ENCODE peak calls at places on chromosomes 3 and 15, in five cellular contexts. One of them, this sample, is unnamed.

GRCh38 chr15:83838763-83839162 is 184.8 kb downstream of the ADAMTSL3 start:
- DNase-seq in psoas muscle: no peak
- DNase-seq in MCF 10A: no peak
- DNase-seq in mucosa of descending colon: no peak
- DNase-seq in T-helper 17 cell: no peak
- DNase-seq in this sample: no peak

GRCh38 chr3:187567741-187568140 is 102.5 kb downstream of the SST start:
- DNase-seq in psoas muscle: no peak
- DNase-seq in MCF 10A: no peak
- DNase-seq in mucosa of descending colon: no peak
- DNase-seq in T-helper 17 cell: no peak
- DNase-seq in this sample: peak; percentile 82

GRCh38 chr15:39195988-39196486 is 384.8 kb upstream of the THBS1 start:
- DNase-seq in psoas muscle: no peak
- DNase-seq in MCF 10A: peak; percentile 99
- DNase-seq in mucosa of descending colon: no peak
- DNase-seq in T-helper 17 cell: no peak
- DNase-seq in this sample: no peak

GRCh38 chr15:67762610-67763368 is 62.5 kb upstream of the SKOR1 start:
- DNase-seq in psoas muscle: no peak
- DNase-seq in MCF 10A: no peak
- DNase-seq in mucosa of descending colon: no peak
- DNase-seq in T-helper 17 cell: no peak
- DNase-seq in this sample: no peak

GRCh38 chr3:121624147-121624852 is 31.1 kb downstream of the FBXO40 start:
- DNase-seq in psoas muscle: no peak
- DNase-seq in MCF 10A: no peak
- DNase-seq in mucosa of descending colon: no peak
- DNase-seq in T-helper 17 cell: no peak
- DNase-seq in this sample: no peak

GRCh38 chr3:3629911-3630310 is 169.3 kb upstream of the LRRN1 start:
- DNase-seq in psoas muscle: no peak
- DNase-seq in MCF 10A: peak; percentile 24
- DNase-seq in mucosa of descending colon: no peak
- DNase-seq in T-helper 17 cell: no peak
- DNase-seq in this sample: no peak

GRCh38 chr3:140103166-140103565 is 168.2 kb downstream of the CLSTN2 start:
- DNase-seq in psoas muscle: no peak
- DNase-seq in MCF 10A: no peak
- DNase-seq in mucosa of descending colon: no peak
- DNase-seq in T-helper 17 cell: no peak
- DNase-seq in this sample: no peak

GRCh38 chr3:122271246-122271898 is 53.7 kb upstream of the CSTA start:
- DNase-seq in psoas muscle: no peak
- DNase-seq in MCF 10A: no peak
- DNase-seq in mucosa of descending colon: no peak
- DNase-seq in T-helper 17 cell: no peak
- DNase-seq in this sample: peak; percentile 51

GRCh38 chr3:129015388-129016105 is 14.4 kb downstream of the EFCC1 start:
- DNase-seq in psoas muscle: no peak
- DNase-seq in MCF 10A: no peak
- DNase-seq in mucosa of descending colon: peak; percentile 70
- DNase-seq in T-helper 17 cell: peak; percentile 20
- DNase-seq in this sample: peak; percentile 45

GRCh38 chr15:29528276-29528675 is 258.7 kb upstream of the NSMCE3 start:
- DNase-seq in psoas muscle: no peak
- DNase-seq in MCF 10A: no peak
- DNase-seq in mucosa of descending colon: no peak
- DNase-seq in T-helper 17 cell: no peak
- DNase-seq in this sample: no peak

GRCh38 chr3:120855665-120856437 is 52.2 kb upstream of the STXBP5L start:
- DNase-seq in psoas muscle: no peak
- DNase-seq in MCF 10A: peak; percentile 78
- DNase-seq in mucosa of descending colon: no peak
- DNase-seq in T-helper 17 cell: no peak
- DNase-seq in this sample: no peak

GRCh38 chr15:62740141-62741004 is 302.2 kb upstream of the TPM1 start:
- DNase-seq in psoas muscle: no peak
- DNase-seq in MCF 10A: no peak
- DNase-seq in mucosa of descending colon: no peak
- DNase-seq in T-helper 17 cell: no peak
- DNase-seq in this sample: no peak

GRCh38 chr3:72601983-72602382 is 246.3 kb downstream of the SHQ1 start:
- DNase-seq in psoas muscle: no peak
- DNase-seq in MCF 10A: no peak
- DNase-seq in mucosa of descending colon: no peak
- DNase-seq in T-helper 17 cell: no peak
- DNase-seq in this sample: no peak

GRCh38 chr3:27171113-27171512 is 198.1 kb downstream of the NEK10 start:
- DNase-seq in psoas muscle: no peak
- DNase-seq in MCF 10A: no peak
- DNase-seq in mucosa of descending colon: no peak
- DNase-seq in T-helper 17 cell: no peak
- DNase-seq in this sample: peak; percentile 80

GRCh38 chr15:83200589-83200988 is 7.0 kb downstream of the HDGFL3 start:
- DNase-seq in psoas muscle: no peak
- DNase-seq in MCF 10A: no peak
- DNase-seq in mucosa of descending colon: no peak
- DNase-seq in T-helper 17 cell: no peak
- DNase-seq in this sample: peak; percentile 11

GRCh38 chr3:36678216-36679013 is 85.9 kb downstream of the DCLK3 start:
- DNase-seq in psoas muscle: no peak
- DNase-seq in MCF 10A: peak; percentile 20
- DNase-seq in mucosa of descending colon: no peak
- DNase-seq in T-helper 17 cell: no peak
- DNase-seq in this sample: peak; percentile 57

GRCh38 chr3:156483961-156484787 is 70.7 kb downstream of the SSR3 start:
- DNase-seq in psoas muscle: no peak
- DNase-seq in MCF 10A: peak; percentile 50
- DNase-seq in mucosa of descending colon: no peak
- DNase-seq in T-helper 17 cell: no peak
- DNase-seq in this sample: peak; percentile 77

GRCh38 chr3:33869977-33870376 is 71.5 kb downstream of the PDCD6IP start:
- DNase-seq in psoas muscle: no peak
- DNase-seq in MCF 10A: no peak
- DNase-seq in mucosa of descending colon: no peak
- DNase-seq in T-helper 17 cell: no peak
- DNase-seq in this sample: no peak

GRCh38 chr15:71103102-71103676 is 12.1 kb upstream of the THSD4 start:
- DNase-seq in psoas muscle: no peak
- DNase-seq in MCF 10A: peak; percentile 64
- DNase-seq in mucosa of descending colon: no peak
- DNase-seq in T-helper 17 cell: no peak
- DNase-seq in this sample: peak; percentile 54

GRCh38 chr3:14218355-14218754 is 39.7 kb downstream of the LSM3 start:
- DNase-seq in psoas muscle: no peak
- DNase-seq in MCF 10A: no peak
- DNase-seq in mucosa of descending colon: no peak
- DNase-seq in T-helper 17 cell: no peak
- DNase-seq in this sample: no peak

GRCh38 chr3:132659000-132659369 is 624 bp downstream of the ACAD11 start:
- DNase-seq in psoas muscle: no peak
- DNase-seq in MCF 10A: peak; percentile 50
- DNase-seq in mucosa of descending colon: no peak
- DNase-seq in T-helper 17 cell: no peak
- DNase-seq in this sample: no peak

GRCh38 chr3:177494216-177494615 is 296.9 kb upstream of the TBL1XR1 start:
- DNase-seq in psoas muscle: no peak
- DNase-seq in MCF 10A: no peak
- DNase-seq in mucosa of descending colon: no peak
- DNase-seq in T-helper 17 cell: no peak
- DNase-seq in this sample: no peak